ENCODE peak calls at places on chromosomes 6 and 20, in ten cellular contexts. B is keratinocyte, V is pancreas, T is GM06990, P is GM13976, H is osteoblast, G is HL-60, C is astrocyte of the spinal cord, F is endothelial cell, A is foreskin fibroblast. I is an unnamed sample.
A peak's percentile ranks its signal among the peaks of the same experiment; 100 is the strongest.

GRCh38 chr6:79538481-79538971 is 1.3 kb upstream of the LCA5 start:
- DNase-seq in V (no peak), F (no peak), H (no peak), C (peak; percentile 54), T (no peak), B (peak; percentile 38), A (no peak), G (no peak), P (no peak), I (peak; percentile 45)

GRCh38 chr20:1820137-1821074 is 74.8 kb upstream of the SIRPA start:
- DNase-seq in P (no peak), B (no peak), F (no peak), A (peak; percentile 56), C (peak; percentile 75), V (no peak), G (peak; percentile 60), T (no peak), H (no peak), I (peak; percentile 36)

GRCh38 chr20:58647814-58648501 is 3.1 kb upstream of the STX16 start:
- DNase-seq in F (no peak), V (no peak), A (no peak), P (no peak), T (no peak), H (peak; percentile 99), C (peak; percentile 89), B (no peak), G (no peak), I (no peak)

GRCh38 chr6:63307581-63308246 is 12.1 kb downstream of the LGSN start:
- DNase-seq in C (peak; percentile 40), G (peak; percentile 37), P (peak; percentile 26), F (peak; percentile 8), B (no peak), T (peak; percentile 8), A (peak; percentile 21), V (no peak), H (peak; percentile 64), I (peak; percentile 74)

GRCh38 chr6:46888031-46888430 is 33.7 kb downstream of the ADGRF5 start:
- DNase-seq in P (no peak), G (no peak), B (no peak), H (no peak), A (no peak), T (no peak), V (no peak), C (peak; percentile 11), F (no peak), I (peak; percentile 36)

GRCh38 chr6:170101281-170102035 is 189.4 kb downstream of the DLL1 start:
- DNase-seq in T (no peak), A (no peak), B (no peak), G (no peak), V (peak; percentile 38), H (peak; percentile 70), P (no peak), C (no peak), F (peak; percentile 1), I (no peak)

GRCh38 chr6:22308939-22309338 is 12.1 kb upstream of the PRL start:
- DNase-seq in V (no peak), B (no peak), T (no peak), H (no peak), F (no peak), A (no peak), P (no peak), C (no peak), G (no peak), I (no peak)

GRCh38 chr6:138652824-138653223 is 120.7 kb upstream of the CCDC28A start:
- DNase-seq in G (no peak), V (no peak), A (no peak), P (no peak), F (no peak), H (no peak), B (no peak), T (no peak), C (no peak), I (no peak)

GRCh38 chr20:46435146-46435545 is 28.7 kb upstream of the ELMO2 start:
- DNase-seq in C (no peak), T (no peak), H (no peak), V (no peak), B (no peak), G (no peak), P (no peak), F (no peak), A (no peak), I (no peak)

GRCh38 chr20:46434597-46434996 is 28.2 kb upstream of the ELMO2 start:
- DNase-seq in H (no peak), A (no peak), T (no peak), F (no peak), G (no peak), V (no peak), B (no peak), P (no peak), C (no peak), I (no peak)

GRCh38 chr20:46433051-46433450 is 26.6 kb upstream of the ELMO2 start:
- DNase-seq in F (no peak), H (no peak), V (no peak), C (no peak), B (no peak), G (no peak), A (no peak), P (no peak), T (no peak), I (no peak)

GRCh38 chr20:46439837-46440236 is 33.4 kb upstream of the ELMO2 start:
- DNase-seq in G (no peak), A (no peak), H (no peak), T (no peak), F (no peak), P (no peak), B (no peak), V (no peak), C (no peak), I (no peak)

DNA sequence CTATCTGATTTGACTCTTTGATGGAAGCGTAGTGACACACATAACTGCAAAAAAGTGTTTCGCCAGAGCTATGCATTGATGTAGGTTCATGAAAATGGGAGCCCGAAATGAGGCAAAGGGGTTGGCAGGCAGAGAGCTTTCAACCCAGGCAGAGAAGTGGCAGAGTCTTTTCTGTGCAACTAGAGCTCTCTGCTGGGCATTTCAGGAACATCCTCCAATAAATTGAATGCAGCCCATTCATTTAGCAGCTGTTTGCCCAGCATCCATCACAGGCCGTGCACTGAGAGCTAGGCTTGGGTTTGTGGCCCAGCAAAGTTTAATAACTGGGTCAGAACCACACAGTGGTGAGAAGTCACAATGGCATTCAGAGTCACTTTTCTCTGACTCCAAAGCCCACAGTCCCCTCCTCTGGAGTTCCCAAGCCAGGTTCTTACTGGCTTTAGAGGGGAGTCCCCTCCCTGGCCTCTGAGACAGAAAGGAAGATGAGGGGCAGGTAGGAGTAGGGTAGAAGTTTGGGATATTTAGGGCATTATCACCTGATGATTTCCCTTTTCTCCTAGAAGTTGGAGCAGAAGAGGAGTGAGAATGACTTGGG is 31.8 kb upstream of the ELMO2 start:
- DNase-seq in F (peak; percentile 9), H (peak; percentile 75), B (no peak), P (peak; percentile 54), G (peak; percentile 45), A (peak; percentile 36), C (peak; percentile 11), T (no peak), V (no peak), I (peak; percentile 41)
- TF ChIP-seq CTCF in F (no peak), H (peak; percentile 58), B (peak; percentile 59), P (peak; percentile 7), G (peak; percentile 11), A (peak; percentile 38), C (peak; percentile 38), T (peak; percentile 26), V (no peak), I (peak; percentile 39)

DNA sequence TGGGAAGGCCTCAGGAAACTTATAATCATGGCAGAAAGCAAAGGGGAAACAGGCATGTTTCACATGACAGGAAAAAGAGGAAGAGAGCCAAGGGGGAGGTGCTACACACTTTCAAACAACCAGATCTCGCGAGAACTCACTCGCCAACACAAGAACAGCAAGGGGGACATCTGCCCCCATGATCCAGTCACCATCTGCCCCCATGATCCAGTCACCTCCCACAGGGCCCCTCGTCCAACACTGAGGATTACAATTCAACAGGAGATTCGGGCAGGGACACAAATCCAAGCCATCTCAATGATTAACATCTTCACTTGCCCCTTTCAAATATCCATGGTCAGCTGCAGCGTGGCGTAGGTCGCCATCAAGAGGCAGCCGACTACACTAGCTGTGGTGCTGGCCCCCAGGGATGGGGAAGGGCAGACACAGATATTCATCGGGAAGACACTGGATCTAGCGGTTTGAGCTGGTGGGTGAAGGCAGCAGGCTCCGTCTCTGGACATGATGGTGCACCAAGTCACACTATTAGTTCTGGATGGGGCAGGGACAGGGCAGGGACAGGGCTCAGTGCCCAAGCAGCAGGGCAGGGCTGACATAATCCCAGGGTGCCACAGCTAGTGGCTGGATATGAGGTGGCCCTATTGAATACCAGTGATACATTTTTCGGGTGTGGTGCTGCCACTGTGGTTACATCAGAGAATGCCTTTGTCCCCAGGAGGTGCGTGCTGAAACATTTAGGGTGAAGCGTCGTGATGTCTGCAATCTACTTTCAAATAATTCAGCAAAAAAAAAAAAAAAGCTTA is 31.6 kb downstream of the TUBB2B start:
- DNase-seq in C (peak; percentile 50), B (no peak), H (no peak), T (no peak), P (no peak), V (no peak), F (no peak), G (peak; percentile 17), A (no peak), I (no peak)
- TF ChIP-seq CTCF in C (peak; percentile 11), B (no peak), H (no peak), T (no peak), P (no peak), V (no peak), F (no peak), G (no peak), A (no peak), I (no peak)

GRCh38 chr20:38630727-38631126 is 29.1 kb downstream of the ARHGAP40 start:
- DNase-seq in F (no peak), A (no peak), T (no peak), P (no peak), B (no peak), V (no peak), C (no peak), G (no peak), H (no peak), I (no peak)

GRCh38 chr20:38635721-38636285 is 34.2 kb downstream of the ARHGAP40 start:
- DNase-seq in P (no peak), A (no peak), C (no peak), H (no peak), B (no peak), T (no peak), V (no peak), G (peak; percentile 40), F (no peak), I (peak; percentile 20)

GRCh38 chr20:38631155-38632022 is 29.8 kb downstream of the ARHGAP40 start:
- DNase-seq in C (no peak), F (no peak), T (no peak), B (no peak), H (peak; percentile 73), P (no peak), G (no peak), A (no peak), V (no peak), I (no peak)

GRCh38 chr20:38629979-38630378 is 28.4 kb downstream of the ARHGAP40 start:
- DNase-seq in C (no peak), V (no peak), B (no peak), F (no peak), A (no peak), P (no peak), T (no peak), G (no peak), H (no peak), I (no peak)

DNA sequence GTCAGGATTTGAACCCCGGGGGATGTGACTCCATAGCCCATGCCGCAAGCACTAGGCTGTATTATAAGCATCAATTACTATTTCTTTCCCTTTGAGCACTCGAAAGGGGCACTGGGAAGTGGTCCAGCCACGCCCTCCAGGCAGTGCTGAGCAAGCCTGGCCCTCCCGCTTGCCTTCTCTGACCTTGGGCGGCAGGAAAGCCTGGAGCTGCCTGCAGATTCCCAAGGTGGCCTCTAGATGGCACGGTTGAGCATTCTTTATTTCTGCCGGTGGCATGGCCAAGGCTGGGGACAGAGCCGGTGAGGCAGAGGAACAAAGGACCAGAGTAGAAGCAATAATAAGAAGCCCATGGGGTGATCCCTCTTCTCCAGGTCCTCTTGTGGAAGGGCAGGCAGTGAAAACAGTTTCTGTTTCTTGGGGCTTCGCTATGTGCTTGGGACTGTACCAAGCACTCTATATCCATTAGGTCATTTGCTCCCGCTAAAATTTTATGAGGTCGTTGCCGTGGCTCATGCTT is 32.0 kb downstream of the ARHGAP40 start:
- DNase-seq in B (no peak), T (no peak), V (peak; percentile 75), F (peak; percentile 82), H (peak; percentile 94), G (peak; percentile 62), P (peak; percentile 85), C (no peak), A (peak; percentile 21), I (peak; percentile 63)
- TF ChIP-seq CTCF in B (peak; percentile 89), T (peak; percentile 97), V (peak; percentile 71), F (peak; percentile 78), H (peak; percentile 88), G (peak; percentile 83), P (peak; percentile 95), C (peak; percentile 96), A (peak; percentile 91), I (peak; percentile 84)

GRCh38 chr6:123398072-123398471 is 238.7 kb downstream of the TRDN start:
- DNase-seq in B (no peak), P (no peak), A (no peak), H (no peak), C (no peak), V (no peak), G (no peak), T (no peak), F (no peak), I (no peak)

DNA sequence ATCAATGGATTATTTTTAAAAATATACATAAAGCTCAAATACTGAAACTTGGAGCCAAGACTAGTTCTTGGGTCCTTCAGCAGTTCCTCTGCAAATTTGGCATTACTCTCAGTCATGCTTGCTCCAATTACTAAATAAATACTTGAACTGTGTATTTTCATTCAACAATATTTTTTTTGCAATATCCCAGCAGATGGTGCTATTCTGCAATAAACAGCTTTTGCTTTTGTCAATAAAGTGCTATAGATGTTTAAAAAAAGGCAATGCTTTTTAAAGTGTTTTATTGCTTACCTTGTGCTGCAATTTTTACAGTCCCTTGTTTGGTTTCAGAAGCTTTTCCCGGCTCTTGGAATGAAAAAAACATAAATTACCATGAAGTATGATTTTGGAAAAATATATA is 243.4 kb downstream of the TRDN start:
- DNase-seq in P (no peak), B (no peak), C (peak; percentile 49), A (no peak), T (no peak), H (no peak), V (no peak), F (no peak), G (no peak), I (peak; percentile 47)
- TF ChIP-seq CTCF in P (no peak), B (peak; percentile 26), C (peak; percentile 39), A (no peak), T (peak; percentile 6), H (peak; percentile 28), V (no peak), F (peak; percentile 22), G (no peak), I (peak; percentile 42)